ENCODE peak calls at places on chromosomes 4 and X, in six cellular contexts. One of them, this sample, is unnamed.

GRCh38 chr4:81049861-81050423 is 19.4 kb downstream of the BMP3 start:
- DNase-seq in NCI-H2081: no peak
- DNase-seq in RWPE1: no peak
- DNase-seq in erythroblast: no peak
- DNase-seq in SK-MEL-5: no peak
- DNase-seq in HCT116: no peak
- DNase-seq in this sample: no peak

GRCh38 chr4:128060130-128060619 is 937 bp upstream of the LARP1B start:
- DNase-seq in erythroblast: peak
- DNase-seq in HCT116: no peak
- DNase-seq in SK-MEL-5: no peak
- DNase-seq in RWPE1: no peak
- DNase-seq in NCI-H2081: no peak
- DNase-seq in this sample: no peak

GRCh38 chr4:10094841-10095240 is 21.8 kb downstream of the WDR1 start:
- DNase-seq in RWPE1: no peak
- DNase-seq in NCI-H2081: no peak
- DNase-seq in SK-MEL-5: no peak
- DNase-seq in HCT116: no peak
- DNase-seq in erythroblast: no peak
- DNase-seq in this sample: no peak

GRCh38 chr4:150493846-150494245 is 88.1 kb upstream of the MAB21L2 start:
- DNase-seq in SK-MEL-5: no peak
- DNase-seq in NCI-H2081: no peak
- DNase-seq in RWPE1: no peak
- DNase-seq in erythroblast: no peak
- DNase-seq in HCT116: no peak
- DNase-seq in this sample: no peak

GRCh38 chr4:114005569-114006442 is 26.4 kb upstream of the ARSJ start:
- DNase-seq in NCI-H2081: no peak
- DNase-seq in SK-MEL-5: no peak
- DNase-seq in erythroblast: no peak
- DNase-seq in HCT116: no peak
- DNase-seq in RWPE1: peak
- DNase-seq in this sample: peak

GRCh38 chr4:23966720-23967119 is 76.9 kb upstream of the PPARGC1A start:
- DNase-seq in HCT116: no peak
- DNase-seq in erythroblast: no peak
- DNase-seq in RWPE1: no peak
- DNase-seq in NCI-H2081: peak
- DNase-seq in SK-MEL-5: peak
- DNase-seq in this sample: peak

GRCh38 chr4:66372706-66373105 is 702.4 kb upstream of the EPHA5 start:
- DNase-seq in NCI-H2081: no peak
- DNase-seq in HCT116: no peak
- DNase-seq in SK-MEL-5: no peak
- DNase-seq in RWPE1: no peak
- DNase-seq in erythroblast: no peak
- DNase-seq in this sample: no peak

GRCh38 chrX:16848541-16848940 is 21.6 kb downstream of the RBBP7 start:
- DNase-seq in erythroblast: no peak
- DNase-seq in RWPE1: no peak
- DNase-seq in SK-MEL-5: no peak
- DNase-seq in HCT116: no peak
- DNase-seq in NCI-H2081: no peak
- DNase-seq in this sample: no peak

GRCh38 chrX:131634900-131635299 is 91.0 kb downstream of the OR13H1 start:
- DNase-seq in HCT116: no peak
- DNase-seq in SK-MEL-5: no peak
- DNase-seq in RWPE1: no peak
- DNase-seq in erythroblast: no peak
- DNase-seq in NCI-H2081: no peak
- DNase-seq in this sample: no peak

GRCh38 chr4:186037182-186037581 is 31.8 kb upstream of the TLR3 start:
- DNase-seq in erythroblast: no peak
- DNase-seq in SK-MEL-5: no peak
- DNase-seq in RWPE1: no peak
- DNase-seq in HCT116: no peak
- DNase-seq in NCI-H2081: no peak
- DNase-seq in this sample: no peak

GRCh38 chr4:144355809-144356757 is 215.6 kb upstream of the GYPA start:
- DNase-seq in SK-MEL-5: peak
- DNase-seq in RWPE1: peak
- DNase-seq in erythroblast: peak
- DNase-seq in NCI-H2081: no peak
- DNase-seq in HCT116: peak
- DNase-seq in this sample: peak

GRCh38 chrX:74321191-74321590 is 17.2 kb downstream of the ZCCHC13 start:
- DNase-seq in SK-MEL-5: no peak
- DNase-seq in RWPE1: no peak
- DNase-seq in HCT116: no peak
- DNase-seq in NCI-H2081: no peak
- DNase-seq in erythroblast: no peak
- DNase-seq in this sample: no peak

GRCh38 chr4:13309751-13310150 is 174.4 kb downstream of the RAB28 start:
- DNase-seq in RWPE1: no peak
- DNase-seq in SK-MEL-5: no peak
- DNase-seq in erythroblast: no peak
- DNase-seq in HCT116: no peak
- DNase-seq in NCI-H2081: no peak
- DNase-seq in this sample: no peak

GRCh38 chr4:168815373-168816345 is 194.4 kb downstream of the CBR4 start:
- DNase-seq in SK-MEL-5: no peak
- DNase-seq in RWPE1: no peak
- DNase-seq in erythroblast: no peak
- DNase-seq in NCI-H2081: no peak
- DNase-seq in HCT116: no peak
- DNase-seq in this sample: peak

GRCh38 chrX:120000490-120001246 is 57.1 kb upstream of the NKAP start:
- DNase-seq in SK-MEL-5: no peak
- DNase-seq in RWPE1: peak
- DNase-seq in erythroblast: peak
- DNase-seq in HCT116: no peak
- DNase-seq in NCI-H2081: no peak
- DNase-seq in this sample: no peak

GRCh38 chrX:41596586-41596985 is 92.2 kb upstream of the GPR34 start:
- DNase-seq in NCI-H2081: no peak
- DNase-seq in HCT116: no peak
- DNase-seq in erythroblast: no peak
- DNase-seq in SK-MEL-5: no peak
- DNase-seq in RWPE1: peak
- DNase-seq in this sample: no peak

GRCh38 chrX:123918106-123918721 is 43.3 kb upstream of the STAG2 start:
- DNase-seq in RWPE1: no peak
- DNase-seq in HCT116: no peak
- DNase-seq in NCI-H2081: no peak
- DNase-seq in erythroblast: no peak
- DNase-seq in SK-MEL-5: no peak
- DNase-seq in this sample: no peak

GRCh38 chr4:94507708-94508107 is 56.0 kb downstream of the PDLIM5 start:
- DNase-seq in RWPE1: peak
- DNase-seq in erythroblast: no peak
- DNase-seq in HCT116: peak
- DNase-seq in NCI-H2081: no peak
- DNase-seq in SK-MEL-5: no peak
- DNase-seq in this sample: peak

GRCh38 chr4:145979160-145979559 is 40.5 kb upstream of the ZNF827 start:
- DNase-seq in SK-MEL-5: peak
- DNase-seq in HCT116: no peak
- DNase-seq in erythroblast: no peak
- DNase-seq in NCI-H2081: no peak
- DNase-seq in RWPE1: no peak
- DNase-seq in this sample: no peak

This sample was measured in H4.